ENCODE peak calls at places on chromosome X, in nine cellular contexts. A is ovary, B is H1, H is transverse colon, C is upper lobe of left lung, U is SK-N-SH, Q is sigmoid colon, I is A549, K is stomach. M is an unnamed sample. For H3K4me1, the result is how much of the 10 kb centered on the place peaks cover.

GRCh38 chrX:110665636-110666035 is 130.0 kb downstream of the CHRDL1 start:
- DNase-seq in A (no peak), B (peak), H (peak), C (no peak), U (peak), Q (no peak), I (peak), K (peak), M (peak)

GRCh38 chrX:150202641-150203248 is 160.4 kb upstream of the MAMLD1 start:
- DNase-seq in A (no peak), B (no peak), H (no peak), C (no peak), U (no peak), Q (no peak), I (no peak), K (no peak), M (no peak)

GRCh38 chrX:19514791-19515614 is at the start of gene MAP3K15:
- DNase-seq in A (peak), B (peak), H (peak), C (peak), U (peak), Q (no peak), I (peak), K (peak), M (no peak)

GRCh38 chrX:10932842-10933440 is 178.2 kb upstream of the HCCS start:
- DNase-seq in A (no peak), B (no peak), H (no peak), C (no peak), U (peak), Q (no peak), I (no peak), K (no peak), M (no peak)

GRCh38 chrX:56793112-56793430 is 64.0 kb downstream of the NBDY start:
- DNase-seq in A (no peak), B (peak), H (no peak), C (no peak), U (no peak), Q (peak), I (no peak), K (peak), M (no peak)

GRCh38 chrX:112866175-112866574 is 25.5 kb upstream of the AMOT start:
- DNase-seq in A (no peak), B (no peak), H (no peak), C (no peak), U (no peak), Q (no peak), I (no peak), K (no peak), M (no peak)

GRCh38 chrX:68835468-68835867 is 6.6 kb downstream of the EFNB1 start:
- DNase-seq in A (no peak), B (peak), H (no peak), C (no peak), U (no peak), Q (peak), I (no peak), K (peak), M (no peak)

GRCh38 chrX:136185409-136186022 is 38.2 kb downstream of the FHL1 start:
- DNase-seq in A (no peak), B (no peak), H (no peak), C (no peak), U (no peak), Q (no peak), I (peak), K (no peak), M (no peak)

GRCh38 chrX:42565739-42566138 is 212.2 kb downstream of the PPP1R2C start:
- DNase-seq in A (no peak), B (no peak), H (no peak), C (no peak), U (no peak), Q (no peak), I (no peak), K (no peak), M (no peak)

GRCh38 chrX:8870411-8870810 is 69.2 kb upstream of the FAM9A start:
- DNase-seq in A (no peak), B (no peak), H (no peak), C (no peak), U (no peak), Q (no peak), I (no peak), K (no peak), M (no peak)

GRCh38 chrX:23779025-23779424 is 3.9 kb upstream of the SAT1 start:
- DNase-seq in A (no peak), B (no peak), H (no peak), C (no peak), U (no peak), Q (no peak), I (peak), K (no peak), M (no peak)

GRCh38 chrX:103927030-103927429 is 35.4 kb upstream of the TMSB15B start:
- DNase-seq in A (no peak), B (no peak), H (no peak), C (no peak), U (no peak), Q (no peak), I (no peak), K (no peak), M (no peak)

GRCh38 chrX:130878350-130879341 is 24.4 kb downstream of the ENOX2 start:
- DNase-seq in A (no peak), B (no peak), H (peak), C (no peak), U (no peak), Q (no peak), I (no peak), K (peak), M (no peak)

GRCh38 chrX:17617794-17618193 is 119.5 kb upstream of the SCML1 start:
- DNase-seq in A (no peak), B (no peak), H (no peak), C (no peak), U (peak), Q (no peak), I (no peak), K (no peak), M (no peak)

GRCh38 chrX:31217111-31217510 is 145.3 kb upstream of the FTHL17 start:
- DNase-seq in A (no peak), B (no peak), H (no peak), C (no peak), U (no peak), Q (no peak), I (no peak), K (no peak), M (no peak)

DNA sequence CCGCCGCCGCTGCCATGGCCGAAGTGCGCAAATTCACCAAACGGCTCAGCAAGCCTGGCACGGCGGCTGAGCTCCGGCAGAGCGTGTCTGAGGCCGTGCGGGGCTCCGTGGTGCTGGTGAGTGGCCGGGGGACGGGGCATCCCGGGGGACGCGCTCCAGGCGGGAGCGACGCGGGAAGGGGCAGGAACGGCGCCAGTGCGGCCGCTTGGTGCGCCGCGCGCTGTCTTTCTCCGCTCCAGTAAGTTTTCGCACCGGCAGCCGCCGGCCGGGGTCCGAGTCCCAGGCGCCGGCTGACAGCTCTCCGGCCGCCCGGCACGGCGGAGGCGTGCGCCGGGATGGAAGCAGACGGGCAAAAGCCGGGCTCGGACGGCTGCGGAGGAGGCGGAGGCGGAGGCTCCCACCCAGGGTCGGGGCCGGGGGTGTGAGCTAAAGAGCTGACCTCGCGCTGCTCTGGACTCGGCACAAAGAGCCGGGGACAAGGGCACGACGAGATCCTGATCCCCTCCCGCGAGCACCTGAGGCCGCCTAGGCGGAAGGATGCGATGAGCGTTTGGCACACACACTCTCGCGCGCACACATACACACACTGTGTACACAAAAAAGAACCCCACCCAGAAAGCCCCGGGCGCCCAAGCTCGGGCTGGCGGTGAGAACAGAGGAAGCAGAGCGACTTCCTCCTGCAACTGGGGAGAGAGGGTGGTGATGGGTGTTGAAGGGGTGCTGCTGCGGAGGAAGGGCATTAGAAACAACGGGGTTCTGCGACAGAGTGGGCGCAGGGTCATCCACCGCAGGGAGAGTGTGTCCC is 545 bp downstream of the DOCK11 start:
- DNase-seq in A (peak), B (peak), H (peak), C (peak), U (peak), Q (peak), I (no peak), K (peak), M (no peak)
- TF ChIP-seq EP300 in A (no peak), B (no peak), H (no peak), C (no peak), U (no peak), Q (no peak), I (no peak), K (no peak), M (peak)

GRCh38 chrX:49976682-49977197 is 54.3 kb downstream of the CLCN5 start:
- DNase-seq in A (no peak), B (no peak), H (no peak), C (no peak), U (no peak), Q (no peak), I (no peak), K (no peak), M (no peak)

GRCh38 chrX:49972313-49972712 is 49.9 kb downstream of the CLCN5 start:
- DNase-seq in A (no peak), B (no peak), H (no peak), C (no peak), U (no peak), Q (no peak), I (no peak), K (no peak), M (no peak)

GRCh38 chrX:49977319-49978090 is 55.1 kb downstream of the CLCN5 start:
- DNase-seq in A (no peak), B (no peak), H (no peak), C (peak), U (peak), Q (no peak), I (no peak), K (no peak), M (no peak)

DNA sequence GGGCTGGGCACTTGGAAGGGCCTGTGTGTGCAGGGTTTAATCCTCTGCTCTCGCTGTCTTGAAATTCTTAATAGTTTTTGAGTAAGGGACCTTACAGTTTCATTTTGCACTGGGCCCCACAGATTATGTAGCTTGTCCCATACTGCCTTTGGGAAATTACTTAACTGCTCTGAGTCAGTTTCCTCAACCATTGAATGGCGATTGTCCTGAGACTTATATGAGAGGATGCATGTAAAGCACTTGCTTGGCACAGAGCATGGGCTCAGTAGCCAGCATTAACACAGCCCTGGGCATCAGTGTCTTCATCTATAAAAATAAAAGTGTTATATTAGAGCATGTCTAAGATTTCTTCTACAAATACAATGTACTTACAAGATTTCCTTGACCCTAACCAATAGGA is 55.8 kb downstream of the CLCN5 start:
- DNase-seq in A (no peak), B (no peak), H (no peak), C (no peak), U (no peak), Q (no peak), I (no peak), K (no peak), M (no peak)
- H3K4me1 ChIP-seq in A (under half), B (under half), H (under half), C (under half), U (under half), Q (under half), I (under half), K (under half), M (under half)

DNA sequence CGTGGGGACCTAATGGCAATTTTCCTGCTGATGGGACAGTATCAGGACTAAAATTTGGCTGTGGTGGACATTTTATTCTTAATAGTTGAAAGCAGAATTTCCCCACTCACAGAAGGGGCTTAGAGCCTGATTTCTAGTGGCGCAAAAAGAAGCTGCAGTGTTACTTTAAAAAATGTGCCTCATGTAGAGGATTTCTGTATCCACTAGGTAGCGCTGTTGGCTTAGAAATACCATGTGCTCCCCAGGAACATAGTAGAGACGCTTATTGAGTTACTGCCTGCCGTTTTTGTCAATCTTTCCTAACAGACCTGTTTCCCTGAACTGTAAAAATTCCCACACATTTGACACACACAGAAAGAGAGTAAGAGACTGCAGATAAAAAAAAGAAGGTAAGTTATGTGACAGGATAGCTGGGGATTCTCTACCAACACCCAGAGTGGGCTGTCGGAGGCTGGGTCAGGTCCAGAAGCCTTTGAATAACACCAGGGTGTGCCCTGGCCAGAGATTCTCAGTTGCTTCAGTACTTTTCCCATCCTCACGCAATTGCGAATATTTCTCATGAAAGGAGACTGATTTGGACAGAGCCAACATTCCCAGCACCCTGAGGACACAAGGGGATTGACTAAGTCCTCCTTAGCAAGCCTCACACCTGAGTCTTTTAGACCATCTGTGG is 88.4 kb downstream of the ZXDA start:
- DNase-seq in A (peak), B (no peak), H (peak), C (no peak), U (peak), Q (no peak), I (peak), K (no peak), M (no peak)
- TF ChIP-seq EP300 in A (no peak), B (no peak), H (no peak), C (no peak), U (no peak), Q (no peak), I (no peak), K (no peak), M (no peak)

GRCh38 chrX:154096140-154097002 is 1.1 kb downstream of the MECP2 start:
- DNase-seq in A (peak), B (no peak), H (no peak), C (no peak), U (no peak), Q (no peak), I (no peak), K (no peak), M (no peak)

GRCh38 chrX:154093965-154094364 is 3.6 kb downstream of the MECP2 start:
- DNase-seq in A (no peak), B (no peak), H (no peak), C (no peak), U (no peak), Q (no peak), I (no peak), K (no peak), M (no peak)

GRCh38 chrX:154092371-154092770 is 5.1 kb downstream of the MECP2 start:
- DNase-seq in A (no peak), B (no peak), H (no peak), C (no peak), U (no peak), Q (no peak), I (no peak), K (no peak), M (no peak)

GRCh38 chrX:154097003-154097596 is 417 bp downstream of the MECP2 start:
- DNase-seq in A (peak), B (peak), H (peak), C (peak), U (peak), Q (peak), I (peak), K (peak), M (peak)

GRCh38 chrX:154094833-154095232 is 2.7 kb downstream of the MECP2 start:
- DNase-seq in A (no peak), B (no peak), H (no peak), C (no peak), U (no peak), Q (no peak), I (no peak), K (no peak), M (no peak)
- H3K4me1 ChIP-seq in A (under half), B (under half), H (under half), C (under half), U (under half), Q (under half), I (under half), K (under half), M (under half)

DNA sequence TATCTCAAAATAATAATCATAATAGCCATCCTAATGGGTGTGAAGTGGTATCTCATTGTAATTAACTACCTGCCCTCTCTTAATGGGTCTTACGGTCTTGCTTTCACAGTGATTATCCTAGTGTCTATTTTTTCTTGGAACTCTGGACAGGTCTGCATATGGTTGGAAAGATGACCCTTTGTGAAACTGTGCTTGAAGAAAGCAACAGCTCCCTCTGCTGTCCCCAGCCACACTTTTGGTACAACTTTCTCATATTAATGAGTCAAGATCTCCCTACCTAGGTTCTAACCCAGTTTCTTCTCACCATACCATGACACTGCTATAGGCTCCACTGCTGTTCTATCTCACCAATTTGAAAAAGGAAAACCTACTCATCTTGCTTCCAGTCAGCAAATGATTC is 2.4 kb downstream of the TFDP3 start:
- DNase-seq in A (no peak), B (no peak), H (peak), C (no peak), U (peak), Q (no peak), I (no peak), K (no peak), M (no peak)
- TF ChIP-seq EP300 in A (no peak), B (no peak), H (no peak), C (no peak), U (no peak), Q (no peak), I (no peak), K (no peak), M (no peak)

GRCh38 chrX:39904816-39905474 is 192.8 kb downstream of the BCOR start:
- DNase-seq in A (no peak), B (no peak), H (no peak), C (no peak), U (no peak), Q (no peak), I (no peak), K (no peak), M (no peak)

GRCh38 chrX:39905946-39906345 is 191.8 kb downstream of the BCOR start:
- DNase-seq in A (no peak), B (no peak), H (no peak), C (no peak), U (no peak), Q (no peak), I (no peak), K (no peak), M (no peak)

GRCh38 chrX:39905475-39905889 is 192.3 kb downstream of the BCOR start:
- DNase-seq in A (no peak), B (no peak), H (peak), C (no peak), U (peak), Q (peak), I (no peak), K (no peak), M (no peak)

GRCh38 chrX:39903343-39903742 is 194.4 kb downstream of the BCOR start:
- DNase-seq in A (no peak), B (no peak), H (no peak), C (no peak), U (no peak), Q (no peak), I (no peak), K (no peak), M (no peak)

DNA sequence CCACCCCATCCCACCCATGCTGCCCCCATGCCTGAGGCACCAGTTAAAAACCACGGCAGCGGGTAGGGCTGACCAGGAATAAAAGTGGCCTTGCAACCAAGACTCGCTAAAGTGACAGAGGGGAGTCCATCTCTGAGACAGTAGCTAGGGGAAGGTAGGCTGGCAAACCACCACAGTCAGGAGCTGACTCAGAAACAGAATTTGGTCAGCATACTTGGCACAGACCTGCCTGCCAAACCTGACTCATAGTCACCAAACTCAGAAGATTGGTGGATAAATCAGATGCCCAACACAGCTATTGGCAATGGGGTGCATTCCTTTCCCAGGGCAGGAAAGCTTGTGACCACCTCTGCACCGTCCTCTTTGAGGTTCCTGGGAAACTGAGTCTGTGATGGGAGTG is 193.8 kb downstream of the BCOR start:
- DNase-seq in A (no peak), B (no peak), H (no peak), C (no peak), U (no peak), Q (no peak), I (peak), K (no peak), M (no peak)
- H3K4me1 ChIP-seq in A (under half), B (under half), H (under half), C (under half), U (under half), Q (under half), I (under half), K (under half), M (under half)

DNA sequence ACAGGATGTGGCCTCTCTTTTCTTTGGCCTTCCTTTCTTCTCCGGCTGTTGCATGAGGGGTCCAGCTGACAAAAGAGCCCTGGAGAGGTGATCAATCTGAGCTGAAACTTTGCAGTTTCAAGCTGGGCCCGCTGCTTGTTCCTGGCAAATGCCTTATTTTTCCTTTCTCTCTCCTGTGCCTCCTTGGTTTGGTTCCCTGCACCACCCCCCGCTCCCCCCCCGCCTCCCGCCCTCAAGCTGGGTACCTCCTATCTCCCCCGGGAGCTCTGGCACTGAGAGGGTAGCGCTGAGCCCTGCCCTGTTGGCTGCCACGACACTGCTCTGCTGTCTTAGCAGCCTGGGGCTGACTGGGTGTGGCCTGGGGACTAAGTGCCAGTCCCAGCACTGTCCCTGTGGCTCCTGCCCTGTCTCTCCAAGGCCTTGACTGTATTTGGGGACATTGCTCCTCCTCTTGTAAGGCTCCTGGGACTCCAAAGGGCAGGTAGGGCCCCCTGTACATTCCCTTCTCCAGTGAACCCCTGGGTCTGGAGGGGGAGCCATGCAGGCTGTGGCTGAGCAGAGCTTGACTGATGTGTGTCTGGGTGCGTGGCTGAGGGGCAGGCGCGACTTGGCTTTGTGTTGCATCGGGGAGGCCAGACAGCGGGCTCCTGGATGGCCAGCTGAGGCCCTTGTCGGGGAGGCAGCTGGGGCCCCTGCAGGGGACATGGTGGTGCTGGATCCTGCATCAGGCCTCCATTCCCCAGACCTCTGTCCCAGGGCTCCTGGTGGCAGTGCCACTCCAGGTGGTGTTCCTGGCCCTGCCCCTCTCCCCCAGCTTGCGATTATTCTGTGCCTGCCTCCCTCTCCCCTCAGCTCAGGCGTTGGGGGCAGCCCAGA is 1.1 kb downstream of the PLXNA3 start:
- DNase-seq in A (no peak), B (no peak), H (peak), C (no peak), U (peak), Q (no peak), I (no peak), K (peak), M (no peak)
- TF ChIP-seq EP300 in A (no peak), B (no peak), H (no peak), C (no peak), U (no peak), Q (no peak), I (no peak), K (no peak), M (no peak)

GRCh38 chrX:65697915-65698796 is 30.7 kb downstream of the MSN start:
- DNase-seq in A (no peak), B (no peak), H (peak), C (no peak), U (no peak), Q (no peak), I (no peak), K (peak), M (peak)
- H3K4me1 ChIP-seq in A (under half), B (under half), H (under half), C (half or more), U (under half), Q (half or more), I (under half), K (under half), M (half or more)